ENCODE peak calls at places on chromosomes 13 and 19, in seven cellular contexts. I is activated CD4-positive, alpha-beta T cell treated with anti-CD3 and anti-CD28 coated beads for 48 hours; U is stimulated activated CD4-positive, alpha-beta T cell treated with anti-CD3 and anti-CD28 coated beads, Interleukin-2, amount 100 ng/mL, for 48 hours; J is upper lobe of right lung; Z is CD4-positive, alpha-beta T cell; Q is thoracic aorta; O is mesenteric fat pad. S is an unnamed sample.

GRCh38 chr13:99990045-99990977 is 8.7 kb downstream of the ZIC2 start:
- DNase-seq in I (peak; percentile 18), U (no peak), J (no peak), Z (no peak), Q (no peak), O (no peak), S (no peak)

GRCh38 chr19:29520390-29520789 is 5.4 kb upstream of the VSTM2B start:
- DNase-seq in I (no peak), U (no peak), J (peak; percentile 40), Z (no peak), Q (no peak), O (no peak), S (no peak)

GRCh38 chr13:51057931-51058330 is 53.1 kb downstream of the C13orf42 start:
- DNase-seq in I (no peak), U (no peak), J (no peak), Z (no peak), Q (no peak), O (no peak), S (no peak)

GRCh38 chr19:31110331-31110730 is 238.9 kb downstream of the TSHZ3 start:
- DNase-seq in I (peak; percentile 29), U (no peak), J (no peak), Z (no peak), Q (no peak), O (no peak), S (no peak)

GRCh38 chr19:48487944-48488343 is 18.8 kb downstream of the CYTH2 start:
- DNase-seq in I (no peak), U (no peak), J (peak; percentile 86), Z (no peak), Q (peak; percentile 59), O (no peak), S (no peak)

GRCh38 chr19:42277821-42278809 is 9.1 kb downstream of the CIC start:
- DNase-seq in I (no peak), U (no peak), J (no peak), Z (no peak), Q (no peak), O (no peak), S (no peak)

GRCh38 chr19:46911456-46911855 is 50.7 kb downstream of the ARHGAP35 start:
- DNase-seq in I (no peak), U (no peak), J (no peak), Z (no peak), Q (no peak), O (no peak), S (no peak)

GRCh38 chr19:33868076-33868735 is 71.5 kb downstream of the KCTD15 start:
- DNase-seq in I (no peak), U (no peak), J (no peak), Z (no peak), Q (no peak), O (peak; percentile 65), S (no peak)

GRCh38 chr19:48654299-48655059 is 8.5 kb upstream of the CA11 start:
- DNase-seq in I (no peak), U (no peak), J (no peak), Z (no peak), Q (no peak), O (no peak), S (no peak)

GRCh38 chr19:58531052-58531600 is 11.5 kb upstream of the ZBTB45 start:
- DNase-seq in I (no peak), U (no peak), J (no peak), Z (no peak), Q (no peak), O (no peak), S (no peak)

GRCh38 chr13:77521194-77521593 is 14.3 kb upstream of the SCEL start:
- DNase-seq in I (no peak), U (no peak), J (no peak), Z (no peak), Q (no peak), O (no peak), S (no peak)

GRCh38 chr13:40186041-40186440 is 480.4 kb downstream of the FOXO1 start:
- DNase-seq in I (no peak), U (no peak), J (no peak), Z (no peak), Q (no peak), O (no peak), S (no peak)

GRCh38 chr13:85013006-85013405 is 786.2 kb downstream of the SLITRK6 start:
- DNase-seq in I (no peak), U (no peak), J (no peak), Z (no peak), Q (no peak), O (no peak), S (no peak)

GRCh38 chr19:45824041-45824471 is 8.9 kb upstream of the RSPH6A start:
- DNase-seq in I (no peak), U (no peak), J (no peak), Z (no peak), Q (no peak), O (no peak), S (no peak)

GRCh38 chr19:49157445-49158224 is at the start of gene TRPM4:
- DNase-seq in I (peak; percentile 77), U (peak; percentile 56), J (peak; percentile 96), Z (no peak), Q (peak; percentile 63), O (peak; percentile 94), S (peak; percentile 57)

GRCh38 chr19:2421581-2422306 is 5.6 kb downstream of the TIMM13 start:
- DNase-seq in I (no peak), U (no peak), J (no peak), Z (no peak), Q (no peak), O (no peak), S (no peak)

GRCh38 chr13:46389985-46390384 is 2.9 kb upstream of the RUBCNL start:
- DNase-seq in I (peak; percentile 7), U (no peak), J (no peak), Z (no peak), Q (no peak), O (no peak), S (no peak)

GRCh38 chr13:27137759-27138158 is 33.9 kb downstream of the USP12 start:
- DNase-seq in I (no peak), U (no peak), J (no peak), Z (no peak), Q (no peak), O (no peak), S (no peak)

GRCh38 chr13:27925220-27925991 is 5.6 kb downstream of the PDX1 start:
- DNase-seq in I (no peak), U (no peak), J (no peak), Z (no peak), Q (no peak), O (no peak), S (no peak)

GRCh38 chr13:27619711-27620376 is 485 bp downstream of the LNX2 start:
- DNase-seq in I (peak; percentile 55), U (no peak), J (no peak), Z (peak; percentile 33), Q (no peak), O (peak; percentile 90), S (no peak)

GRCh38 chr13:44197791-44198770 is 175.5 kb upstream of the SERP2 start:
- DNase-seq in I (peak; percentile 59), U (peak; percentile 40), J (no peak), Z (no peak), Q (no peak), O (no peak), S (no peak)

GRCh38 chr19:35090795-35091214 is 24.8 kb upstream of the FXYD3 start:
- DNase-seq in I (peak; percentile 16), U (no peak), J (no peak), Z (no peak), Q (no peak), O (no peak), S (no peak)

GRCh38 chr13:34416833-34417425 is 525.1 kb upstream of the NBEA start:
- DNase-seq in I (no peak), U (no peak), J (no peak), Z (no peak), Q (peak; percentile 3), O (no peak), S (no peak)

GRCh38 chr19:46052896-46053295 is 12.1 kb upstream of the IGFL4 start:
- DNase-seq in I (no peak), U (no peak), J (no peak), Z (no peak), Q (no peak), O (no peak), S (no peak)

GRCh38 chr19:6056801-6057650 is 53.3 kb downstream of the RFX2 start:
- DNase-seq in I (peak; percentile 20), U (no peak), J (no peak), Z (no peak), Q (peak; percentile 84), O (no peak), S (peak; percentile 46)

GRCh38 chr13:71169125-71169524 is 697.9 kb downstream of the DACH1 start:
- DNase-seq in I (no peak), U (no peak), J (no peak), Z (no peak), Q (no peak), O (no peak), S (no peak)

GRCh38 chr13:31009166-31009565 is 76.7 kb downstream of the TEX26 start:
- DNase-seq in I (no peak), U (no peak), J (no peak), Z (no peak), Q (no peak), O (no peak), S (no peak)